ENCODE peak calls at places on chromosome 7, in ten cellular contexts. F is activated CD4-positive, alpha-beta T cell treated with anti-CD3 and anti-CD28 coated beads, Interleukin-2, amount 10 ng/mL, durations not matched to agents 7 days and 5 days; X is aorta; Z is amniotic stem cell; S is stimulated activated CD4-positive, alpha-beta T cell treated with anti-CD3 and anti-CD28 coated beads, Interleukin-4, amount 100 ng/mL, for 24 hours; M is GM12891; W is stimulated activated CD8-positive, alpha-beta memory T cell treated with anti-CD3 and anti-CD28 coated beads, Interleukin-15, amount 100 ng/mL, for 24 hours; E is pons; U is D341Med; J is iPS-NIHi11. C is an unnamed sample.

GRCh38 chr7:77416621-77417371 is 647 bp upstream of the GSAP start:
- DNase-seq in W (no peak), X (no peak), F (no peak), U (no peak), Z (no peak), J (no peak), S (no peak), M (no peak), E (no peak), C (no peak)

GRCh38 chr7:90298145-90299038 is 22.7 kb downstream of the FAM237B start:
- DNase-seq in X (no peak), W (no peak), M (no peak), J (peak; percentile 63), U (peak; percentile 49), Z (peak; percentile 31), F (no peak), E (peak; percentile 57), S (no peak), C (no peak)

GRCh38 chr7:157565201-157565626 is 228.4 kb downstream of the DNAJB6 start:
- DNase-seq in S (no peak), J (no peak), W (no peak), U (no peak), X (peak; percentile 19), Z (no peak), M (no peak), F (no peak), E (no peak), C (no peak)

GRCh38 chr7:44278451-44279161 is 46.8 kb downstream of the CAMK2B start:
- DNase-seq in Z (no peak), E (no peak), U (no peak), F (no peak), S (no peak), J (no peak), W (no peak), X (peak; percentile 36), M (no peak), C (no peak)

GRCh38 chr7:22372863-22373262 is 15.9 kb upstream of the RAPGEF5 start:
- DNase-seq in M (no peak), W (no peak), U (no peak), J (no peak), S (no peak), E (no peak), Z (no peak), X (no peak), F (no peak), C (no peak)

GRCh38 chr7:117347480-117347879 is 24.6 kb upstream of the WNT2 start:
- DNase-seq in U (no peak), M (no peak), F (no peak), X (no peak), Z (no peak), S (no peak), W (no peak), E (no peak), J (no peak), C (no peak)

GRCh38 chr7:22377690-22378089 is 20.7 kb upstream of the RAPGEF5 start:
- DNase-seq in U (no peak), S (no peak), X (no peak), M (no peak), E (peak; percentile 78), W (no peak), J (no peak), Z (no peak), F (no peak), C (no peak)

GRCh38 chr7:81871606-81872265 is 101.9 kb upstream of the HGF start:
- DNase-seq in Z (no peak), E (no peak), M (no peak), U (no peak), X (no peak), W (no peak), S (no peak), J (no peak), F (no peak), C (no peak)

GRCh38 chr7:29140873-29141468 is 5.4 kb downstream of the CPVL start:
- DNase-seq in W (no peak), S (no peak), E (peak; percentile 68), J (no peak), U (no peak), Z (no peak), F (no peak), X (no peak), M (no peak), C (no peak)

GRCh38 chr7:82699773-82700186 is 256.2 kb upstream of the CACNA2D1 start:
- DNase-seq in X (no peak), Z (no peak), S (no peak), U (no peak), F (no peak), E (no peak), M (no peak), J (no peak), W (no peak), C (no peak)

GRCh38 chr7:135745702-135746312 is 2.8 kb downstream of the FAM180A start:
- DNase-seq in M (no peak), F (no peak), E (no peak), J (no peak), Z (peak; percentile 98), S (no peak), W (no peak), X (peak; percentile 89), U (no peak), C (peak; percentile 91)

GRCh38 chr7:142906643-142907042 is 21.1 kb upstream of the TRPV6 start:
- DNase-seq in W (no peak), M (no peak), E (no peak), Z (no peak), X (no peak), F (no peak), J (no peak), U (no peak), S (no peak), C (no peak)

GRCh38 chr7:131105803-131106680 is 221.6 kb upstream of the MKLN1 start:
- DNase-seq in M (peak; percentile 61), Z (no peak), E (peak; percentile 67), S (peak; percentile 77), W (peak; percentile 61), F (peak; percentile 78), X (peak; percentile 94), U (peak; percentile 93), J (peak; percentile 96), C (no peak)

GRCh38 chr7:102889836-102890235 is 23.0 kb upstream of the LRRC17 start:
- DNase-seq in W (no peak), E (no peak), S (no peak), J (no peak), U (no peak), Z (no peak), F (no peak), M (no peak), X (no peak), C (no peak)

GRCh38 chr7:18201349-18201748 is 173.7 kb upstream of the PRPS1L1 start:
- DNase-seq in U (no peak), W (no peak), X (peak; percentile 59), Z (no peak), F (no peak), E (no peak), M (no peak), S (no peak), J (no peak), C (no peak)

GRCh38 chr7:44309271-44310091 is 15.9 kb downstream of the CAMK2B start:
- DNase-seq in F (peak; percentile 19), J (peak; percentile 78), X (peak; percentile 88), S (peak; percentile 37), M (no peak), U (peak; percentile 24), Z (no peak), W (peak; percentile 18), E (no peak), C (no peak)

GRCh38 chr7:78587443-78588044 is 789.0 kb downstream of the PHTF2 start:
- DNase-seq in S (no peak), M (no peak), U (peak; percentile 36), Z (no peak), X (no peak), W (no peak), E (peak; percentile 32), J (no peak), F (no peak), C (no peak)

GRCh38 chr7:69674701-69675182 is 76.5 kb downstream of the AUTS2 start:
- DNase-seq in X (no peak), U (no peak), S (no peak), M (no peak), F (no peak), W (no peak), E (no peak), J (no peak), Z (no peak), C (no peak)

GRCh38 chr7:128713794-128714193 is 25.4 kb upstream of the CALU start:
- DNase-seq in E (no peak), F (no peak), Z (no peak), X (no peak), U (no peak), M (no peak), J (no peak), W (no peak), S (no peak), C (no peak)

GRCh38 chr7:38052786-38053185 is 125.3 kb upstream of the STARD3NL start:
- DNase-seq in Z (no peak), S (no peak), W (no peak), F (no peak), E (no peak), M (no peak), J (no peak), U (no peak), X (no peak), C (no peak)

GRCh38 chr7:101880536-101881443 is 63.4 kb downstream of the CUX1 start:
- DNase-seq in F (no peak), Z (peak; percentile 7), X (no peak), S (no peak), W (no peak), E (no peak), M (no peak), J (no peak), U (no peak), C (peak; percentile 49)

GRCh38 chr7:35754741-35755140 is 46.1 kb upstream of the SEPTIN7 start:
- DNase-seq in S (no peak), Z (no peak), X (no peak), E (no peak), F (no peak), W (no peak), J (no peak), U (no peak), M (no peak), C (no peak)

GRCh38 chr7:30193333-30193943 is 58.7 kb downstream of the MTURN start:
- DNase-seq in J (no peak), X (no peak), Z (no peak), F (no peak), W (no peak), S (no peak), M (no peak), E (no peak), U (no peak), C (no peak)

GRCh38 chr7:158750702-158751101 is 46.1 kb upstream of the NCAPG2 start:
- DNase-seq in W (no peak), J (no peak), M (no peak), S (no peak), U (no peak), Z (no peak), X (no peak), E (no peak), F (no peak), C (no peak)

GRCh38 chr7:101952355-101953247 is 135.2 kb downstream of the CUX1 start:
- DNase-seq in Z (peak; percentile 47), J (no peak), E (no peak), M (no peak), S (no peak), U (no peak), F (no peak), X (peak; percentile 37), W (no peak), C (peak; percentile 63)

GRCh38 chr7:126993626-126994213 is 259.0 kb downstream of the GRM8 start:
- DNase-seq in M (no peak), U (no peak), J (no peak), S (no peak), X (no peak), F (no peak), E (no peak), W (no peak), Z (no peak), C (no peak)

GRCh38 chr7:133478591-133479135 is 225.8 kb downstream of the EXOC4 start:
- DNase-seq in M (no peak), F (no peak), J (no peak), X (no peak), E (no peak), Z (no peak), U (no peak), S (no peak), W (no peak), C (no peak)

GRCh38 chr7:163971-164881 is 28.1 kb upstream of the FAM20C start:
- DNase-seq in W (no peak), M (no peak), U (no peak), S (no peak), E (no peak), F (no peak), X (peak; percentile 73), Z (no peak), J (peak; percentile 12), C (no peak)

C was measured in AG04449.